ENCODE peak calls at places on chromosomes 5 and 9, in ten cellular contexts. X is GM23248, I is H1, A is astrocyte of the spinal cord, H is heart left ventricle, W is HT1080, L is fibroblast of lung, P is lung microvascular endothelial cell, E is spleen, O is NCI-H1417. J is an unnamed sample.

GRCh38 chr5:180120221-180121101 is 48.9 kb upstream of the RNF130 start:
- DNase-seq in H (no peak), W (no peak), O (no peak), P (no peak), A (no peak), L (no peak), I (no peak), E (peak), X (no peak), J (no peak)

GRCh38 chr5:160477266-160477970 is 55.8 kb downstream of the PTTG1 start:
- DNase-seq in X (no peak), L (no peak), H (no peak), A (peak), P (peak), O (no peak), I (no peak), E (no peak), W (peak), J (no peak)

GRCh38 chr5:141747152-141747640 is 65.2 kb upstream of the ARAP3 start:
- DNase-seq in O (peak), H (peak), I (peak), X (peak), E (peak), A (peak), L (peak), W (peak), P (peak), J (peak)

GRCh38 chr5:128534729-128535128 is 3.3 kb downstream of the FBN2 start:
- DNase-seq in H (no peak), O (no peak), E (no peak), P (no peak), W (no peak), I (no peak), X (peak), L (peak), A (peak), J (no peak)

GRCh38 chr9:135255033-135255842 is 167.8 kb downstream of the OLFM1 start:
- DNase-seq in O (no peak), A (no peak), H (no peak), I (no peak), L (no peak), E (peak), X (no peak), P (no peak), W (no peak), J (no peak)

GRCh38 chr5:38802125-38802524 is 43.7 kb upstream of the OSMR start:
- DNase-seq in A (no peak), L (no peak), H (no peak), P (no peak), O (no peak), I (no peak), E (no peak), X (no peak), W (no peak), J (no peak)

GRCh38 chr9:37027582-37028424 is 6.3 kb downstream of the PAX5 start:
- DNase-seq in I (peak), W (peak), L (peak), X (peak), E (peak), O (peak), A (peak), H (peak), P (peak), J (peak)

GRCh38 chr9:78189461-78189860 is 46.4 kb upstream of the CEP78 start:
- DNase-seq in L (peak), E (no peak), I (no peak), O (no peak), P (no peak), W (peak), A (peak), H (no peak), X (no peak), J (no peak)

GRCh38 chr5:57532513-57533497 is 50.2 kb upstream of the ACTBL2 start:
- DNase-seq in H (no peak), O (no peak), X (peak), P (no peak), E (no peak), W (peak), I (no peak), L (peak), A (peak), J (no peak)

GRCh38 chr5:26719824-26720223 is 318.6 kb downstream of the CDH9 start:
- DNase-seq in L (no peak), W (no peak), E (no peak), I (no peak), O (no peak), H (no peak), A (no peak), X (no peak), P (no peak), J (no peak)

GRCh38 chr5:95644351-95645042 is 2.1 kb upstream of the RFESD start:
- DNase-seq in E (no peak), A (peak), I (peak), O (peak), P (peak), W (peak), L (peak), H (peak), X (peak), J (no peak)

GRCh38 chr5:102223542-102224444 is 72.3 kb downstream of the SLCO4C1 start:
- DNase-seq in P (peak), E (no peak), A (peak), X (peak), H (no peak), L (peak), W (peak), O (peak), I (no peak), J (peak)

GRCh38 chr5:14156611-14157493 is 13.7 kb downstream of the TRIO start:
- DNase-seq in I (no peak), P (peak), W (peak), H (no peak), X (peak), O (peak), A (peak), L (peak), E (no peak), J (no peak)

GRCh38 chr5:143938230-143938629 is 126.3 kb downstream of the HMHB1 start:
- DNase-seq in H (no peak), W (no peak), A (no peak), P (no peak), E (no peak), I (no peak), L (peak), O (no peak), X (peak), J (no peak)

GRCh38 chr9:32705059-32705458 is 69.6 kb upstream of the TAF1L start:
- DNase-seq in W (peak), P (no peak), E (no peak), I (no peak), O (no peak), H (no peak), L (peak), X (peak), A (peak), J (no peak)

GRCh38 chr9:124834586-124834985 is 18.7 kb upstream of the WDR38 start:
- DNase-seq in A (peak), X (peak), W (peak), H (peak), O (no peak), E (no peak), P (no peak), I (no peak), L (peak), J (no peak)

GRCh38 chr9:109910616-109911568 is 130.9 kb downstream of the PALM2AKAP2 start:
- DNase-seq in X (peak), E (no peak), L (peak), A (peak), I (no peak), P (peak), W (peak), O (no peak), H (peak), J (no peak)

GRCh38 chr5:150209020-150209635 is 19.3 kb downstream of the SLC6A7 start:
- DNase-seq in A (peak), H (no peak), P (peak), O (no peak), E (no peak), W (peak), X (peak), L (peak), I (no peak), J (peak)

GRCh38 chr9:111481885-111482636 is 2.1 kb downstream of the ECPAS start:
- DNase-seq in O (peak), P (peak), E (no peak), A (peak), W (peak), X (peak), L (peak), H (no peak), I (no peak), J (peak)

GRCh38 chr5:149437369-149438040 is 58.4 kb upstream of the IL17B start:
- DNase-seq in W (no peak), H (no peak), E (no peak), X (no peak), I (no peak), L (no peak), A (no peak), P (no peak), O (no peak), J (peak)

GRCh38 chr9:81534138-81534865 is 155.0 kb downstream of the TLE1 start:
- DNase-seq in E (no peak), W (peak), H (no peak), X (peak), P (peak), O (no peak), A (no peak), I (no peak), L (no peak), J (no peak)

GRCh38 chr5:78518365-78519197 is 130.0 kb downstream of the LHFPL2 start:
- DNase-seq in A (peak), P (peak), L (peak), O (no peak), W (peak), X (peak), H (peak), E (no peak), I (no peak), J (no peak)

GRCh38 chr9:97889941-97890557 is 32.3 kb downstream of the TRMO start:
- DNase-seq in P (peak), A (no peak), X (peak), I (peak), E (peak), H (no peak), W (no peak), O (no peak), L (no peak), J (no peak)

GRCh38 chr5:155726267-155726666 is 600.7 kb upstream of the SGCD start:
- DNase-seq in X (peak), L (peak), H (no peak), I (peak), O (no peak), P (peak), A (no peak), W (no peak), E (no peak), J (no peak)

GRCh38 chr9:3205421-3206095 is 320.2 kb downstream of the RFX3 start:
- DNase-seq in W (peak), L (peak), H (no peak), X (peak), E (no peak), P (peak), A (no peak), O (no peak), I (no peak), J (no peak)

GRCh38 chr5:106189121-106189809 is 1481.5 kb downstream of the EFNA5 start:
- DNase-seq in E (no peak), P (no peak), L (no peak), A (no peak), H (no peak), W (no peak), X (no peak), O (peak), I (no peak), J (no peak)

GRCh38 chr5:6365977-6366590 is 12.3 kb downstream of the MED10 start:
- DNase-seq in P (no peak), H (no peak), I (no peak), O (no peak), E (no peak), X (no peak), W (no peak), L (no peak), A (no peak), J (no peak)

GRCh38 chr5:171848006-171848405 is 62.4 kb downstream of the SMIM23 start:
- DNase-seq in I (no peak), X (no peak), L (no peak), P (no peak), W (no peak), E (no peak), H (no peak), A (no peak), O (no peak), J (no peak)

GRCh38 chr9:16002816-16003215 is 450.0 kb downstream of the CCDC171 start:
- DNase-seq in I (no peak), A (peak), L (peak), X (peak), W (peak), P (no peak), O (no peak), H (no peak), E (no peak), J (no peak)

GRCh38 chr5:133396724-133397123 is 215.6 kb downstream of the FSTL4 start:
- DNase-seq in A (no peak), L (no peak), H (no peak), W (no peak), O (no peak), E (peak), P (peak), I (peak), X (no peak), J (no peak)

GRCh38 chr5:124034963-124035362 is 523.0 kb downstream of the CSNK1G3 start:
- DNase-seq in L (no peak), W (no peak), O (no peak), E (no peak), H (no peak), A (no peak), I (no peak), X (no peak), P (no peak), J (no peak)

GRCh38 chr5:135135530-135136201 is 101.6 kb upstream of the PITX1 start:
- DNase-seq in A (peak), H (peak), O (no peak), W (peak), E (no peak), I (no peak), P (no peak), L (peak), X (peak), J (peak)

GRCh38 chr9:13524245-13524644 is 244.8 kb upstream of the MPDZ start:
- DNase-seq in P (peak), W (peak), A (peak), E (no peak), I (no peak), O (no peak), L (peak), X (no peak), H (no peak), J (no peak)

GRCh38 chr9:124325816-124326215 is 68.1 kb downstream of the NEK6 start:
- DNase-seq in X (no peak), W (no peak), H (no peak), P (no peak), I (no peak), E (no peak), A (no peak), O (no peak), L (no peak), J (no peak)